ENCODE peak calls at places on chromosomes 3 and 15, in seven cellular contexts. I is fibroblast of lung; H is spleen; T is NCI-H2081 treated with DMSO at 0.1 percent for 48 hours; Y is AML-193; E is stimulated activated CD4-positive, alpha-beta T cell treated with anti-CD3 and anti-CD28 coated beads, Interleukin-2, amount 100 ng/mL, for 48 hours; N is NCI-H2029. J is an unnamed sample.

GRCh38 chr3:119594066-119594465 is 3.6 kb upstream of the PLA1A start:
- DNase-seq in I (no peak), H (no peak), T (no peak), Y (no peak), E (no peak), N (no peak), J (no peak)

GRCh38 chr15:62779041-62779810 is 263.3 kb upstream of the TPM1 start:
- DNase-seq in I (peak), H (no peak), T (no peak), Y (no peak), E (no peak), N (no peak), J (peak)

GRCh38 chr15:75025102-75025501 is 1.7 kb downstream of the PPCDC start:
- DNase-seq in I (no peak), H (no peak), T (no peak), Y (peak), E (no peak), N (peak), J (no peak)

GRCh38 chr3:99943931-99944761 is 126.5 kb downstream of the CMSS1 start:
- DNase-seq in I (no peak), H (no peak), T (no peak), Y (no peak), E (no peak), N (no peak), J (no peak)

GRCh38 chr3:178289544-178290160 is 246.6 kb upstream of the KCNMB2 start:
- DNase-seq in I (peak), H (no peak), T (no peak), Y (peak), E (no peak), N (no peak), J (no peak)

GRCh38 chr3:62758296-62759066 is 116.7 kb downstream of the CADPS start:
- DNase-seq in I (no peak), H (no peak), T (no peak), Y (no peak), E (no peak), N (no peak), J (no peak)

GRCh38 chr15:48536681-48537091 is 108.8 kb downstream of the FBN1 start:
- DNase-seq in I (peak), H (no peak), T (no peak), Y (no peak), E (no peak), N (no peak), J (no peak)

GRCh38 chr3:169660709-169661566 is 2.6 kb downstream of the MECOM start:
- DNase-seq in I (peak), H (no peak), T (no peak), Y (no peak), E (no peak), N (no peak), J (no peak)

GRCh38 chr3:58335432-58335947 is 2.8 kb downstream of the PXK start:
- DNase-seq in I (no peak), H (no peak), T (no peak), Y (no peak), E (no peak), N (no peak), J (no peak)

GRCh38 chr15:98000249-98001203 is 40.0 kb downstream of the ARRDC4 start:
- DNase-seq in I (no peak), H (no peak), T (no peak), Y (no peak), E (no peak), N (no peak), J (no peak)

GRCh38 chr15:75718326-75718725 is 5.7 kb upstream of the CSPG4 start:
- DNase-seq in I (peak), H (no peak), T (no peak), Y (no peak), E (no peak), N (no peak), J (peak)

GRCh38 chr3:171383206-171384018 is 76.8 kb downstream of the TNIK start:
- DNase-seq in I (peak), H (no peak), T (no peak), Y (no peak), E (no peak), N (no peak), J (peak)

GRCh38 chr15:72774696-72775383 is 8.7 kb downstream of the ADPGK start:
- DNase-seq in I (no peak), H (no peak), T (no peak), Y (peak), E (no peak), N (no peak), J (no peak)